ENCODE peak calls at places on chromosomes 2 and 18, in seven cellular contexts. P is fibroblast of pulmonary artery; D is heart right ventricle; N is brain microvascular endothelial cell; U is fibroblast of the aortic adventitia; Q is CD8-positive, alpha-beta T cell; Z is kidney epithelial cell. I is an unnamed sample.

GRCh38 chr18:67268530-67268929 is 248.0 kb downstream of the DSEL start:
- DNase-seq in Q (no peak), D (no peak), P (no peak), Z (no peak), N (no peak), U (no peak), I (no peak)

GRCh38 chr2:62586981-62587380 is 81.0 kb upstream of the TMEM17 start:
- DNase-seq in Q (no peak), P (peak), D (no peak), N (peak), U (no peak), Z (no peak), I (no peak)

GRCh38 chr2:10487144-10488104 is 39.3 kb upstream of the ODC1 start:
- DNase-seq in D (no peak), U (peak), P (no peak), N (no peak), Z (no peak), Q (no peak), I (no peak)

GRCh38 chr2:28915939-28916338 is 21.5 kb downstream of the WDR43 start:
- DNase-seq in Z (no peak), Q (no peak), U (no peak), N (no peak), P (peak), D (no peak), I (no peak)

GRCh38 chr2:168220971-168221819 is 26.2 kb downstream of the STK39 start:
- DNase-seq in D (no peak), P (peak), N (no peak), Q (no peak), U (no peak), Z (peak), I (no peak)

GRCh38 chr2:240628507-240629418 is 3.5 kb downstream of the GPR35 start:
- DNase-seq in Z (no peak), P (no peak), Q (no peak), D (no peak), U (no peak), N (no peak), I (no peak)

GRCh38 chr18:74898965-74899364 is 301.3 kb downstream of the ZNF407 start:
- DNase-seq in U (peak), P (peak), Q (no peak), D (no peak), Z (peak), N (peak), I (no peak)

GRCh38 chr2:200640171-200640570 is 54.4 kb downstream of the AOX1 start:
- DNase-seq in U (peak), P (no peak), Q (no peak), N (no peak), D (no peak), Z (no peak), I (no peak)

GRCh38 chr2:206614825-206615224 is 27.5 kb upstream of the FAM237A start:
- DNase-seq in D (no peak), P (peak), Q (no peak), U (no peak), Z (no peak), N (peak), I (no peak)

DNA sequence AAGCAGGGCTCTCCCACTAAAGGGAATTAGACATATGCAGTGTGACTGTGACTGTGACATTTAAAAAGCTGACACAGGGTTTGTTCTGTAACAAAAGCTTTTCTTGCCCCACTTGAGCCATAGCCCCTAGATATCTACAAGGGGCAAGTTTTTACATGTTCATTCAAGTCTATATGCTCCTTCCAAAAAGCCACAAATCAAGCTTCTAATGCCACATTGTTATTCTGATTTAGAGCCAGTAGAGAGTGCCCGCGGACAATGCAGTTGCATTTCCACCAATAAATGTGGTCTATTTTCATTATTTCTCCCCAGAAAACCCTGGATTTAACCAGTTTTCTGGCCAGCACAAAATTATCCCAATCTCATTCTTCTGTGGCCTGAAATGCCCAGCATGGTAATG is 9.9 kb downstream of the ARHGAP25 start:
- DNase-seq in N (no peak), D (no peak), Q (peak), U (no peak), Z (no peak), P (no peak), I (no peak)
- TF ChIP-seq CTCF in N (peak), D (no peak), Q (no peak), U (no peak), Z (no peak), P (no peak), I (peak)

GRCh38 chr2:202831241-202831997 is 40.1 kb downstream of the ICA1L start:
- DNase-seq in Q (peak), D (no peak), P (peak), Z (no peak), N (peak), U (peak), I (peak)
- H3K4me3 ChIP-seq in Q (no peak), D (no peak), P (no peak), Z (no peak), N (no peak), U (no peak), I (no peak)

GRCh38 chr2:65431417-65432226 is 777 bp downstream of the SPRED2 start:
- DNase-seq in N (no peak), Q (peak), P (peak), Z (no peak), D (peak), U (peak), I (no peak)

GRCh38 chr2:65429799-65430514 is 2.4 kb downstream of the SPRED2 start:
- DNase-seq in N (no peak), Q (no peak), P (no peak), D (no peak), U (peak), Z (no peak), I (no peak)

GRCh38 chr2:65432227-65433190 is at the start of gene SPRED2:
- DNase-seq in D (peak), N (peak), Z (peak), Q (peak), U (peak), P (peak), I (peak)

GRCh38 chr2:65427536-65427935 is 4.9 kb downstream of the SPRED2 start:
- DNase-seq in P (no peak), U (no peak), N (no peak), Q (no peak), D (no peak), Z (no peak), I (no peak)

GRCh38 chr2:65430515-65431416 is 1.6 kb downstream of the SPRED2 start:
- DNase-seq in N (no peak), P (peak), U (peak), D (peak), Z (no peak), Q (peak), I (no peak)
- TF ChIP-seq CTCF in N (no peak), P (no peak), U (no peak), D (no peak), Z (no peak), Q (no peak), I (no peak)

DNA sequence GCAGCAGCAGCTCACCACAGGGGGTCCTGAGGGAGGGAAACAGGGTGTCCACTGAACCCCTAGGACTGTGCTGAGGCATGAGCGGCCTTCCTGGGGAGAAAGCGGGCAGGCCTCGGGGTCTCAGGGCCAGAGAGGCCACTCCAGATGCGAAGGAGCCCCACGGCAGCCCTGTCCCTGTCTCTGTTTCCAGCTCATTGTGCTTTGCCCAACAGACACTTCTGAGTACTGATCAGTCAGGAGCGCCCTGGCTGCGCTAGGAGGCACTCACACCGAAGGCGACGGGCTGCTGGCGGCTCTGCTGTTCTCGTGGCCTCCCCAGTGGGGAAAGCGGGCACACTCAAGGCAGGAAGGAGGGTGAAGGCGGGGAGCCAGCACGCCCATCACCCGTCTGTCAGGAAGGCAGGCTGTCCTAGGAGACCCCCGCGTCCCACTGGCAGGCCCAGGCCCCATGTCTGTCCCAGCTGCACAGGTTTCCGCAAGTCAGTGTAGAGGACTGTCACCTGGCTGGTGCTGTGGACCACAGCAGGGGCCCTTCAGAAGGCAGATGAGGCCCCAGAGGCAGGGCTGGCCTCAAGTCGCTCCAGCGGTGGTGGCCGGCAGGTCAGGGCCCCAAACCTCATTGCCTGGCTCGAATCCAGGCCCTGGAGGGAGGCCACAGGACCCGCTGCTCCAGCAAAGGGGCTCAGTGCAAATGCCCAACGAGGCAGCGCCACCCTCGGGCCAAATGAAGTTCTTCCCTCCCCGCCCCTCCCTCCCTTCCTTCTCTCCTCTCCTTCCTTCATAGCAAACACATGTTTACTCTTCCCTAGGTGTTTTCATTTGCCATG is 6.8 kb downstream of the ESPNL start:
- DNase-seq in Q (no peak), U (no peak), P (no peak), D (no peak), Z (no peak), N (no peak), I (no peak)
- H3K4me3 ChIP-seq in Q (no peak), U (no peak), P (no peak), D (no peak), Z (no peak), N (no peak), I (no peak)

DNA sequence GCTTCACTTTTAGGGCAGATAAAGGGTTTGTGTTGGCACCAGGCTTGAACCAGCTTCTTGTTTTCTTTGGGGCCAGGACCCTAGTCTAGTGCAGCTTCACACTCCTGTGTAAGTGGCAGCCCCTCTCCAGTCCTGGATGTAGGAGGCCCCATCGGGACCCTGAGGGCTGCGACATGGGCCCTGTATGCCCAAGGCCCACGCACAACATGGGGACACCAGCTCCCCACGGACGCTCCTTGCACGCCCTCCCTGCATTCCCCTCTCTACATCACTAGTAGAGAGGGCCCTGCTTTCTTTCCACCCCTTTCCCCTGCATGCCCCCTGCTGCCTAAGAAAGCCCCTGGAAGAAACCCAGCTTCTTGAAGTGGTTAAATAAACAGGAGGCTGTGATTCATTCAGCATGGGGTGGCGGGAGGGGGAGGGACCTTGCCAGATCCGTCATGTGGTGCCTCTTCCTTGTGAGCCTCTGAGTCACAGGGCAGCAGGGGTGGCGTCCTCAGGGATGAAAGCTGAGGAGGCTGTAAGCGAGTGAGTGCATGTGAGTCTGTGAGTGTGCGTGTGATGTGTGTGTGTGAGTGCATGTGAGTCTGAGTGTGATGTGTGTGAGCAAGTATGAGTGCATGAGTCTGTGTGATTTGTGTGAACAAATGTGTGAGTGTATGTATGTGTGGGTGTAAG is 42.5 kb downstream of the COPS8 start:
- DNase-seq in Q (no peak), U (peak), Z (peak), D (peak), P (peak), N (peak), I (peak)
- TF ChIP-seq CTCF in Q (no peak), U (peak), Z (peak), D (no peak), P (peak), N (peak), I (peak)

DNA sequence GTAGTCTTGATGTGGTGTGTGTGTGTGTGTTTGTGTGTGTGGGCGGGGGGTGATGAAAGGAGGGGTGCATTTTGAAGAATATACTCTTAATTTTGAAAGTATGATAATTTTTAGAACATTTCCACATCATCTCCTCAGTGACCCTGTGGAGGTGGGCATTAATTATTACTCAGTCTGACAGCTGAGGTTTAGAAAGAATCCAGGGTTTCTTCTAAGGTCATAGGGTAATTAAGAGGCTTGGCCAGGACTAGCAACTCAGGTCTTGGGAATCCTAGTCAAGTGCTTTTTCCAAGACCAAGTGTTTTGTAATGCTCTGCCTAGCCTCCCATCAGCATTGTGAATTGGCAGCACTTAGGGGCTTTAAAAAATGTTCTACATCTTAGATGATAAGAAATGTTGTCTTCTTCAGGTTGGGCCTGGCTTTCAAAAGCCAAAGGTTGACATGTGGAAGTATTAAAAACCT is 100.6 kb downstream of the SPTBN1 start:
- DNase-seq in U (peak), P (peak), Q (no peak), D (no peak), Z (no peak), N (no peak), I (no peak)
- H3K4me3 ChIP-seq in U (no peak), P (no peak), Q (no peak), D (no peak), Z (no peak), N (no peak), I (no peak)

DNA sequence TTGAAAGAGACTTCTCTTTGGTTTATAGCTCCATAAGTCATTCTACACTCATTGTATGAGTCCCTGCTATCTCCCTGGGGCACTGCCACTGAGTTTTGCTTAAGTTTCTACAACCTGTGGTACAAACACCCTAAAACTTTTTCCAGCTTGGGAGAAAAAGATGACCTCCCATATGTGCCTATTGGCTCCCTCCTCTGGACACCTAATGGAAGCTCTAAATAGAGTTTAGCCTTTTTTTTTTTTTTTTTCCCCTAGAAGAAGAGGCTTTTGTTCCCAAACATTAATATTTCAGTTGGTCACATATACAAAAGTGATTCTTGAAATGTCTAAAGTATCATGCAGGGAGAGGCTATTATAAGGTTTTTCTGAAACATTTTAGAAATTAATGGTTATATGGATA is 547.2 kb upstream of the TMEFF2 start:
- DNase-seq in Z (no peak), U (no peak), P (peak), N (no peak), Q (no peak), D (no peak), I (no peak)
- TF ChIP-seq CTCF in Z (peak), U (no peak), P (peak), N (peak), Q (no peak), D (no peak), I (no peak)

I was measured in HFF-Myc.